ENCODE peak calls at places on chromosome 9, in four cellular contexts. S is GDM1, C is astrocyte of the cerebellum, N is psoas muscle. H is an unnamed sample.

GRCh38 chr9:36053971-36054370 is 17.3 kb downstream of the RECK start:
- DNase-seq in C (no peak), S (no peak), N (no peak), H (no peak)

GRCh38 chr9:16449331-16449730 is 421.1 kb downstream of the BNC2 start:
- DNase-seq in N (no peak), S (no peak), C (no peak), H (no peak)

GRCh38 chr9:137021979-137022619 is 5.9 kb downstream of the ABCA2 start:
- DNase-seq in S (peak), C (no peak), N (peak), H (no peak)

GRCh38 chr9:21972361-21972760 is 21.8 kb downstream of the CDKN2A start:
- DNase-seq in C (no peak), S (no peak), N (no peak), H (no peak)

GRCh38 chr9:99309540-99309939 is 87.5 kb downstream of the SEC61B start:
- DNase-seq in C (no peak), S (no peak), N (no peak), H (no peak)

GRCh38 chr9:90099262-90099982 is 494.6 kb downstream of the GADD45G start:
- DNase-seq in S (no peak), C (no peak), N (no peak), H (no peak)

GRCh38 chr9:99416007-99416406 is 193.9 kb downstream of the SEC61B start:
- DNase-seq in C (no peak), N (no peak), S (no peak), H (no peak)

GRCh38 chr9:133657120-133657661 is 21.0 kb downstream of the DBH start:
- DNase-seq in N (no peak), S (no peak), C (no peak), H (no peak)

GRCh38 chr9:120080781-120081180 is 499.2 kb downstream of the CDK5RAP2 start:
- DNase-seq in C (no peak), N (no peak), S (no peak), H (no peak)

GRCh38 chr9:37220971-37221370 is 100.6 kb downstream of the ZCCHC7 start:
- DNase-seq in C (no peak), S (no peak), N (no peak), H (no peak)

GRCh38 chr9:78127271-78128225 is 95.9 kb upstream of the GNAQ start:
- DNase-seq in N (no peak), C (no peak), S (no peak), H (no peak)

GRCh38 chr9:21326526-21327139 is 8.6 kb downstream of the KLHL9 start:
- DNase-seq in C (peak), N (no peak), S (peak), H (no peak)

GRCh38 chr9:126781717-126782388 is 23.0 kb upstream of the ZBTB43 start:
- DNase-seq in C (peak), N (peak), S (peak), H (peak)

GRCh38 chr9:77422969-77423368 is 225.2 kb downstream of the GNA14 start:
- DNase-seq in S (no peak), C (no peak), N (no peak), H (no peak)